ENCODE peak calls at places on chromosomes 12 and 14, in ten cellular contexts. S is upper lobe of left lung; I is naive thymus-derived CD8-positive, alpha-beta T cell; D is Daoy; L is aorta; X is left cardiac atrium; J is amygdala; P is WTC11; Y is left ventricle myocardium superior; M is Calu3. V is an unnamed sample.

GRCh38 chr12:12872139-12872933 is 19.0 kb upstream of the GPRC5A start:
- DNase-seq in L (no peak), X (no peak), M (peak), P (no peak), I (no peak), J (no peak), S (no peak), D (peak), Y (no peak), V (no peak)

GRCh38 chr14:22646570-22647254 is 2.6 kb upstream of the OR6J1 start:
- DNase-seq in J (no peak), X (no peak), P (no peak), L (no peak), D (no peak), M (no peak), Y (no peak), I (no peak), S (no peak), V (no peak)

GRCh38 chr12:103807561-103808238 is 33.3 kb downstream of the NT5DC3 start:
- DNase-seq in M (no peak), Y (no peak), S (no peak), P (no peak), I (no peak), X (no peak), J (no peak), L (no peak), D (no peak), V (no peak)

GRCh38 chr12:6199531-6200265 is 502 bp upstream of the CD9 start:
- DNase-seq in D (no peak), S (no peak), I (no peak), P (peak), X (peak), J (peak), L (peak), M (peak), Y (peak), V (no peak)

GRCh38 chr12:131223171-131223761 is 269.6 kb downstream of the ADGRD1 start:
- DNase-seq in P (no peak), D (no peak), M (no peak), S (peak), X (no peak), Y (no peak), J (no peak), L (no peak), I (no peak), V (no peak)

GRCh38 chr12:117361905-117362304 is 479 bp upstream of the NOS1 start:
- DNase-seq in J (no peak), Y (no peak), L (no peak), M (no peak), P (no peak), I (no peak), X (no peak), S (no peak), D (no peak), V (no peak)

GRCh38 chr14:95318870-95319311 is 817 bp downstream of the CLMN start:
- DNase-seq in P (peak), Y (no peak), D (no peak), M (no peak), S (peak), J (peak), L (no peak), X (no peak), I (no peak), V (no peak)

GRCh38 chr14:42011221-42011620 is 404.5 kb downstream of the LRFN5 start:
- DNase-seq in X (no peak), Y (no peak), M (no peak), I (no peak), P (no peak), L (no peak), S (no peak), J (no peak), D (no peak), V (no peak)

GRCh38 chr12:59500335-59500734 is 95.5 kb upstream of the SLC16A7 start:
- DNase-seq in S (no peak), I (no peak), P (no peak), J (no peak), X (no peak), L (no peak), Y (no peak), D (no peak), M (no peak), V (no peak)

GRCh38 chr14:30980980-30981379 is 44.5 kb upstream of the AP4S1 start:
- DNase-seq in J (no peak), P (no peak), D (no peak), L (no peak), Y (no peak), X (no peak), I (no peak), M (no peak), S (no peak), V (no peak)

GRCh38 chr12:29032431-29032830 is 116.6 kb upstream of the FAR2 start:
- DNase-seq in J (no peak), D (no peak), P (no peak), I (no peak), S (no peak), X (no peak), Y (no peak), M (no peak), L (no peak), V (no peak)

GRCh38 chr14:73961192-73961591 is 11.1 kb downstream of the COQ6 start:
- DNase-seq in S (no peak), L (no peak), Y (no peak), M (no peak), D (no peak), X (no peak), I (no peak), P (no peak), J (no peak), V (no peak)

GRCh38 chr14:85599939-85600338 is 70.0 kb downstream of the FLRT2 start:
- DNase-seq in J (no peak), L (no peak), S (no peak), X (no peak), Y (no peak), D (no peak), P (no peak), I (no peak), M (no peak), V (no peak)

GRCh38 chr12:52164624-52165023 is 27.2 kb downstream of the KRT80 start:
- DNase-seq in J (no peak), X (no peak), M (no peak), P (no peak), Y (no peak), I (no peak), S (no peak), D (peak), L (no peak), V (no peak)

GRCh38 chr14:72075649-72076334 is 143.6 kb downstream of the RGS6 start:
- DNase-seq in X (no peak), I (no peak), J (no peak), Y (no peak), D (no peak), P (no peak), M (no peak), S (no peak), L (no peak), V (no peak)

GRCh38 chr12:55705802-55706402 is 1.8 kb downstream of the ITGA7 start:
- DNase-seq in J (no peak), Y (peak), M (peak), I (no peak), S (no peak), L (peak), X (peak), D (no peak), P (peak), V (no peak)

GRCh38 chr12:130775953-130776856 is 60.1 kb upstream of the RIMBP2 start:
- DNase-seq in D (peak), P (peak), M (peak), L (peak), I (no peak), J (peak), X (peak), Y (peak), S (peak), V (no peak)

GRCh38 chr12:70268972-70269371 is 25.7 kb downstream of the CNOT2 start:
- DNase-seq in J (no peak), M (no peak), I (no peak), D (no peak), S (no peak), X (no peak), L (no peak), P (no peak), Y (no peak), V (no peak)

GRCh38 chr12:3491938-3492867 is 1.2 kb downstream of the PRMT8 start:
- DNase-seq in S (peak), I (no peak), L (no peak), X (peak), M (peak), P (peak), D (peak), J (peak), Y (peak), V (no peak)

GRCh38 chr12:6827982-6828670 is at the start of gene P3H3:
- DNase-seq in L (peak), M (no peak), J (no peak), I (no peak), X (peak), S (no peak), P (peak), Y (no peak), D (peak), V (no peak)

GRCh38 chr14:103897075-103897947 is 30.9 kb upstream of the TDRD9 start:
- DNase-seq in L (no peak), J (no peak), P (no peak), D (no peak), I (no peak), M (peak), S (no peak), X (no peak), Y (peak), V (no peak)

GRCh38 chr12:111826982-111827381 is 15.0 kb upstream of the MAPKAPK5 start:
- DNase-seq in J (no peak), M (no peak), D (no peak), Y (no peak), L (no peak), P (no peak), S (no peak), I (no peak), X (no peak), V (no peak)

GRCh38 chr14:95531473-95531872 is 3.4 kb upstream of the GLRX5 start:
- DNase-seq in S (no peak), M (no peak), I (no peak), X (no peak), J (no peak), Y (no peak), P (no peak), D (peak), L (no peak), V (no peak)

GRCh38 chr12:108446766-108447165 is 68.3 kb upstream of the FICD start:
- DNase-seq in X (peak), J (no peak), M (no peak), L (no peak), Y (peak), I (no peak), P (no peak), S (no peak), D (peak), V (no peak)

GRCh38 chr12:1593232-1594044 is 943 bp downstream of the FBXL14 start:
- DNase-seq in M (peak), S (peak), X (peak), I (peak), L (peak), J (peak), P (peak), Y (peak), D (peak), V (peak)

GRCh38 chr14:94173471-94173884 is 644 bp upstream of the PPP4R4 start:
- DNase-seq in X (peak), P (peak), Y (no peak), S (peak), M (peak), D (peak), J (peak), L (no peak), I (no peak), V (no peak)